ENCODE peak calls at places on chromosome X, in six cellular contexts. L is prostate gland, H is H1, O is MM.1S, I is cardiac muscle cell, F is fibroblast of lung. J is an unnamed sample.

GRCh38 chrX:23373129-23373804 is 38.6 kb downstream of the PTCHD1 start:
- DNase-seq in L (no peak), H (no peak), O (no peak), I (peak; percentile 69), F (peak; percentile 78), J (no peak)

GRCh38 chrX:17374619-17375360 is at the start of gene NHS:
- DNase-seq in L (peak; percentile 50), H (peak; percentile 70), O (no peak), I (peak; percentile 83), F (peak; percentile 78), J (no peak)

GRCh38 chrX:127490000-127490399 is 562.2 kb downstream of the ACTRT1 start:
- DNase-seq in L (no peak), H (no peak), O (no peak), I (no peak), F (no peak), J (no peak)

GRCh38 chrX:41382699-41383645 is 49.0 kb downstream of the DDX3X start:
- DNase-seq in L (no peak), H (no peak), O (no peak), I (peak; percentile 50), F (peak; percentile 63), J (no peak)

GRCh38 chrX:16643160-16643559 is 6.8 kb upstream of the S100G start:
- DNase-seq in L (no peak), H (no peak), O (no peak), I (peak; percentile 54), F (no peak), J (no peak)

GRCh38 chrX:21382715-21383114 is 8.5 kb downstream of the CNKSR2 start:
- DNase-seq in L (no peak), H (no peak), O (no peak), I (no peak), F (no peak), J (no peak)

GRCh38 chrX:39869846-39870601 is 227.7 kb downstream of the BCOR start:
- DNase-seq in L (no peak), H (no peak), O (no peak), I (peak; percentile 70), F (peak; percentile 25), J (no peak)

GRCh38 chrX:70332600-70332999 is 42.7 kb downstream of the KIF4A start:
- DNase-seq in L (no peak), H (no peak), O (no peak), I (no peak), F (no peak), J (no peak)

GRCh38 chrX:131609480-131609879 is 65.6 kb downstream of the OR13H1 start:
- DNase-seq in L (no peak), H (no peak), O (no peak), I (no peak), F (no peak), J (no peak)

GRCh38 chrX:16459008-16459407 is 190.9 kb upstream of the S100G start:
- DNase-seq in L (no peak), H (no peak), O (no peak), I (no peak), F (no peak), J (no peak)

GRCh38 chrX:106415276-106415895 is 196.4 kb upstream of the RADX start:
- DNase-seq in L (no peak), H (no peak), O (peak; percentile 15), I (peak; percentile 18), F (peak; percentile 11), J (no peak)

GRCh38 chrX:118221733-118222132 is 105.1 kb upstream of the KLHL13 start:
- DNase-seq in L (no peak), H (no peak), O (no peak), I (no peak), F (no peak), J (no peak)

GRCh38 chrX:148741441-148741840 is 241.0 kb downstream of the AFF2 start:
- DNase-seq in L (no peak), H (no peak), O (no peak), I (peak; percentile 8), F (no peak), J (no peak)

GRCh38 chrX:42934020-42934701 is 156.2 kb upstream of the PPP1R2C start:
- DNase-seq in L (no peak), H (no peak), O (peak; percentile 89), I (peak; percentile 25), F (no peak), J (peak; percentile 75)

GRCh38 chrX:41903544-41903943 is 19.8 kb downstream of the CASK start:
- DNase-seq in L (no peak), H (no peak), O (no peak), I (no peak), F (no peak), J (no peak)

GRCh38 chrX:26783512-26784225 is 567.7 kb downstream of the MAGEB5 start:
- DNase-seq in L (no peak), H (peak; percentile 44), O (peak; percentile 62), I (peak; percentile 6), F (peak; percentile 65), J (no peak)

GRCh38 chrX:50691820-50692219 is 122.2 kb downstream of the SHROOM4 start:
- DNase-seq in L (peak; percentile 3), H (no peak), O (peak; percentile 42), I (peak; percentile 60), F (peak; percentile 46), J (no peak)

GRCh38 chrX:107675823-107676555 is 47.7 kb downstream of the PRPS1 start:
- DNase-seq in L (peak; percentile 42), H (no peak), O (peak; percentile 56), I (peak; percentile 80), F (peak; percentile 75), J (no peak)

GRCh38 chrX:136936183-136936549 is 55.6 kb upstream of the RBMX start:
- DNase-seq in L (no peak), H (no peak), O (no peak), I (peak; percentile 71), F (peak; percentile 30), J (no peak)

GRCh38 chrX:72349190-72349589 is 43.5 kb upstream of the CITED1 start:
- DNase-seq in L (no peak), H (no peak), O (no peak), I (no peak), F (no peak), J (peak; percentile 2)
- H3K27me3 ChIP-seq in L (no peaks in the 10 kb centered on the region), H (no peaks in the 10 kb centered on the region), O (no peaks in the 10 kb centered on the region), I (no peaks in the 10 kb centered on the region), F (no peaks in the 10 kb centered on the region), J (no peaks in the 10 kb centered on the region)

GRCh38 chrX:114582264-114582632 is 1.6 kb upstream of the HTR2C start:
- DNase-seq in L (no peak), H (no peak), O (no peak), I (no peak), F (no peak), J (no peak)

GRCh38 chrX:114583646-114584433 is at the start of gene HTR2C:
- DNase-seq in L (no peak), H (peak; percentile 65), O (no peak), I (no peak), F (no peak), J (no peak)

GRCh38 chrX:114584434-114584943 is 603 bp downstream of the HTR2C start:
- DNase-seq in L (no peak), H (peak; percentile 63), O (no peak), I (peak; percentile 8), F (no peak), J (no peak)

GRCh38 chrX:114581528-114582263 is 2.2 kb upstream of the HTR2C start:
- DNase-seq in L (no peak), H (peak; percentile 50), O (no peak), I (peak; percentile 4), F (no peak), J (no peak)

GRCh38 chrX:114582698-114583395 is 1.0 kb upstream of the HTR2C start:
- DNase-seq in L (no peak), H (peak; percentile 57), O (no peak), I (no peak), F (no peak), J (no peak)
- H3K27me3 ChIP-seq in L (no peaks in the 10 kb centered on the region), H (peaks cover 46% of the 10 kb centered on the region), O (no peaks in the 10 kb centered on the region), I (peaks cover 92% of the 10 kb centered on the region), F (peaks cover 27% of the 10 kb centered on the region), J (peaks cover 2% of the 10 kb centered on the region)

GRCh38 chrX:133373366-133374079 is 41.8 kb downstream of the GPC4 start:
- DNase-seq in L (no peak), H (no peak), O (no peak), I (no peak), F (no peak), J (no peak)

GRCh38 chrX:133366735-133367134 is 48.6 kb downstream of the GPC4 start:
- DNase-seq in L (no peak), H (no peak), O (no peak), I (no peak), F (no peak), J (no peak)

GRCh38 chrX:133365886-133366611 is 49.2 kb downstream of the GPC4 start:
- DNase-seq in L (no peak), H (no peak), O (no peak), I (no peak), F (no peak), J (no peak)

GRCh38 chrX:133370719-133371275 is 44.5 kb downstream of the GPC4 start:
- DNase-seq in L (no peak), H (no peak), O (no peak), I (no peak), F (no peak), J (no peak)

DNA sequence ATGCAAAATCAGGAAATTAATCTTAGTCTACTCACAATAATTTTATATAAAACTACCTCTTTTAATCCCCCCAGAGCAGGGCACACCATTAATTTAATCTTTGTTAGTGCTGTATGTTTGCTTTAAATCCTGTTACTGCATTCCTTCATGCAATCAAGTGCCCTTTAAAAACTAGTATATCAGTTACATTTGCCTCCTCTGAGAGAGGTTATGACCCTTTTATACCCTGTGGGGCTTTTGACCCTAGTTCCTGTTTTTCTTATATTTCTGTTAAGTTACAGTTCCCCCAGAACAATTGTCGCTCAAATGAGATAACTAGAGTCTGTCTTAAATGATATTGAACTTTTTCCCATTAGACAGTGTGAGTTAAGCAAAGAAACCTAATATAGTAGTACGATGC is 46.2 kb downstream of the GPC4 start:
- DNase-seq in L (no peak), H (no peak), O (no peak), I (no peak), F (no peak), J (no peak)
- H3K27me3 ChIP-seq in L (no peaks in the 10 kb centered on the region), H (no peaks in the 10 kb centered on the region), O (no peaks in the 10 kb centered on the region), I (no peaks in the 10 kb centered on the region), F (no peaks in the 10 kb centered on the region), J (no peaks in the 10 kb centered on the region)

GRCh38 chrX:627510-627964 is 3.1 kb upstream of the SHOX start:
- DNase-seq in L (no peak), H (peak; percentile 55), O (no peak), I (no peak), F (no peak), J (no peak)

GRCh38 chrX:626745-627509 is 3.7 kb upstream of the SHOX start:
- DNase-seq in L (no peak), H (no peak), O (no peak), I (no peak), F (no peak), J (no peak)

GRCh38 chrX:629230-630006 is 1.2 kb upstream of the SHOX start:
- DNase-seq in L (no peak), H (peak; percentile 52), O (no peak), I (no peak), F (no peak), J (no peak)

GRCh38 chrX:630007-630921 is at the start of gene SHOX:
- DNase-seq in L (no peak), H (no peak), O (no peak), I (no peak), F (no peak), J (no peak)

DNA sequence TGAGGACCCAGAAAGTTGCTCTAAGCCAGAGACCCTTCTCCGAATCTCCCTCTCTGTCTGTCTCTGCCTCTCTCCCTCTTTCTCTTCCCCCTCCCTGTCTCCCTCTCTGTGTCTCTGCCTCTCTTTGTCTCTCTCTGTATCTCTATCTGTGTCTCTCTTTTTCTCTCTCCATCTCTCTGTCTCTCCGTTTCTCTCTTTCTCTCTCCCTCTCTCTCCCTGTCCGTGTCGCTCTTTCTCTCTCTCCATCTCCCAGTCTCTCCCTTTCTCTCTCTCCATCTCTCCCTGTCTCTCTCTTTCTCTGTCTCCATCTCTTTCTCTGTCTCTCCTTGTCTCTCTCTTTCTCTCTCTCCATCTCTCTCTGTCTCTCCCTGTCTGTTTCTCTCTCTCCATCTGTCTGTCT is 2.6 kb upstream of the SHOX start:
- DNase-seq in L (no peak), H (no peak), O (no peak), I (no peak), F (no peak), J (no peak)
- H3K27me3 ChIP-seq in L (peaks cover 20% of the 10 kb centered on the region), H (peaks cover 77% of the 10 kb centered on the region), O (peaks cover 5% of the 10 kb centered on the region), I (peaks cover 90% of the 10 kb centered on the region), F (no peaks in the 10 kb centered on the region), J (no peaks in the 10 kb centered on the region)

J was measured in GM12878.